ENCODE peak calls at places on chromosome 4, in four cellular contexts. D, L, X and M are unnamed samples.

GRCh38 chr4:25760518-25761157 is 102.2 kb downstream of the SEL1L3 start:
- DNase-seq in L (no peak), D (no peak), X (no peak), M (no peak)

GRCh38 chr4:54714631-54715030 is 56.9 kb downstream of the KIT start:
- DNase-seq in X (no peak), L (no peak), D (no peak), M (no peak)

GRCh38 chr4:106529348-106530033 is 160.9 kb upstream of the GIMD1 start:
- DNase-seq in L (no peak), X (no peak), D (no peak), M (no peak)

GRCh38 chr4:94267037-94267436 is 59.4 kb downstream of the SMARCAD1 start:
- DNase-seq in X (no peak), D (no peak), L (no peak), M (no peak)

GRCh38 chr4:70902577-70903281 is 560 bp downstream of the MOB1B start:
- DNase-seq in L (no peak), X (no peak), D (no peak), M (no peak)

GRCh38 chr4:30948653-30949052 is 228.5 kb downstream of the PCDH7 start:
- DNase-seq in L (no peak), X (no peak), D (no peak), M (no peak)

GRCh38 chr4:36215627-36216026 is 28.7 kb downstream of the ARAP2 start:
- DNase-seq in L (no peak), X (no peak), D (no peak), M (no peak)

GRCh38 chr4:83212041-83212851 is 72.4 kb downstream of the COQ2 start:
- DNase-seq in L (peak), D (no peak), X (no peak), M (no peak)

GRCh38 chr4:83258463-83258862 is 26.1 kb downstream of the COQ2 start:
- DNase-seq in X (no peak), D (no peak), L (no peak), M (no peak)

GRCh38 chr4:153322791-153323190 is 21.7 kb upstream of the MND1 start:
- DNase-seq in X (no peak), D (no peak), L (no peak), M (no peak)

GRCh38 chr4:8291701-8292387 is 22.3 kb downstream of the HTRA3 start:
- DNase-seq in L (no peak), D (no peak), X (no peak), M (no peak)

GRCh38 chr4:35125995-35126712 is 1118.2 kb downstream of the ARAP2 start:
- DNase-seq in L (no peak), X (no peak), D (no peak), M (peak)

GRCh38 chr4:152687974-152688599 is 8.3 kb upstream of the TMEM154 start:
- DNase-seq in L (no peak), D (no peak), X (no peak), M (no peak)

GRCh38 chr4:173269280-173269679 is 64.9 kb downstream of the HMGB2 start:
- DNase-seq in X (no peak), L (no peak), D (no peak), M (no peak)

GRCh38 chr4:2432991-2433530 is 14.3 kb downstream of the CFAP99 start:
- DNase-seq in D (peak), X (no peak), L (no peak), M (no peak)

GRCh38 chr4:172957216-172957615 is 211.4 kb upstream of the GALNT7 start:
- DNase-seq in X (no peak), L (no peak), D (peak), M (no peak)

GRCh38 chr4:44629280-44629866 is 22.1 kb downstream of the YIPF7 start:
- DNase-seq in X (peak), D (peak), L (peak), M (peak)

GRCh38 chr4:27176400-27176799 is 315.8 kb downstream of the STIM2 start:
- DNase-seq in L (no peak), D (peak), X (peak), M (peak)

GRCh38 chr4:35818520-35818919 is 425.8 kb downstream of the ARAP2 start:
- DNase-seq in X (no peak), L (no peak), D (no peak), M (no peak)

GRCh38 chr4:111475001-111475400 is 670.3 kb upstream of the FAM241A start:
- DNase-seq in L (no peak), D (peak), X (peak), M (peak)

GRCh38 chr4:114318309-114318708 is 280.3 kb upstream of the UGT8 start:
- DNase-seq in X (no peak), D (no peak), L (no peak), M (peak)

GRCh38 chr4:31194823-31195222 is 474.7 kb downstream of the PCDH7 start:
- DNase-seq in L (no peak), D (no peak), X (no peak), M (no peak)

GRCh38 chr4:38623260-38623659 is 40.7 kb upstream of the KLF3 start:
- DNase-seq in X (no peak), L (no peak), D (no peak), M (no peak)

GRCh38 chr4:87426865-87427517 is 4.6 kb downstream of the NUDT9 start:
- DNase-seq in D (no peak), X (no peak), L (no peak), M (no peak)

GRCh38 chr4:8099981-8100464 is 58.6 kb downstream of the ABLIM2 start:
- DNase-seq in D (no peak), X (no peak), L (no peak), M (no peak)

GRCh38 chr4:8353912-8354453 is 84.4 kb downstream of the HTRA3 start:
- DNase-seq in X (no peak), L (no peak), D (no peak), M (no peak)

GRCh38 chr4:150264595-150265141 is 186.4 kb downstream of the DCLK2 start:
- DNase-seq in L (no peak), D (no peak), X (no peak), M (peak)

GRCh38 chr4:173052439-173052838 is 116.2 kb upstream of the GALNT7 start:
- DNase-seq in L (no peak), D (no peak), X (no peak), M (no peak)

GRCh38 chr4:6035786-6036185 is 17.6 kb upstream of the C4orf50 start:
- DNase-seq in D (no peak), L (no peak), X (no peak), M (no peak)

GRCh38 chr4:16250665-16251365 is 24.5 kb upstream of the TAPT1 start:
- DNase-seq in L (no peak), X (no peak), D (no peak), M (peak)

GRCh38 chr4:25749150-25749794 is 93.6 kb downstream of the SLC34A2 start:
- DNase-seq in X (no peak), L (no peak), D (no peak), M (no peak)

GRCh38 chr4:154254999-154255398 is 236.6 kb downstream of the DCHS2 start:
- DNase-seq in L (no peak), X (no peak), D (peak), M (no peak)

GRCh38 chr4:184401397-184402171 is 72.8 kb downstream of the IRF2 start:
- DNase-seq in X (peak), D (no peak), L (no peak), M (no peak)

GRCh38 chr4:82905205-82905604 is 4.7 kb downstream of the THAP9 start:
- DNase-seq in L (peak), D (no peak), X (no peak), M (no peak)

GRCh38 chr4:87275311-87275710 is 47.4 kb downstream of the HSD17B13 start:
- DNase-seq in L (no peak), X (no peak), D (no peak), M (no peak)

GRCh38 chr4:16293205-16293860 is 67.1 kb upstream of the TAPT1 start:
- DNase-seq in X (no peak), D (no peak), L (no peak), M (no peak)

GRCh38 chr4:90163872-90164271 is 36.7 kb downstream of the CCSER1 start:
- DNase-seq in L (no peak), D (no peak), X (no peak), M (no peak)

GRCh38 chr4:25299476-25300203 is 12.9 kb upstream of the ZCCHC4 start:
- DNase-seq in L (no peak), D (no peak), X (no peak), M (peak)

GRCh38 chr4:11456441-11456840 is 27.7 kb upstream of the HS3ST1 start:
- DNase-seq in X (no peak), L (no peak), D (no peak), M (no peak)

GRCh38 chr4:164937576-164938270 is 39.7 kb downstream of the TRIM61 start:
- DNase-seq in X (no peak), D (peak), L (peak), M (peak)
- TF ChIP-seq CBX5 in X (no peak), D (no peak), L (no peak), M (no peak)

GRCh38 chr4:129223955-129224354 is 128.0 kb downstream of the C4orf33 start:
- DNase-seq in X (no peak), D (no peak), L (no peak), M (no peak)

GRCh38 chr4:129220254-129220653 is 124.3 kb downstream of the C4orf33 start:
- DNase-seq in X (no peak), L (no peak), D (no peak), M (no peak)

GRCh38 chr4:129218897-129219296 is 122.9 kb downstream of the C4orf33 start:
- DNase-seq in D (no peak), L (no peak), X (no peak), M (no peak)

GRCh38 chr4:129213692-129214091 is 117.7 kb downstream of the C4orf33 start:
- DNase-seq in D (no peak), L (no peak), X (no peak), M (no peak)

DNA sequence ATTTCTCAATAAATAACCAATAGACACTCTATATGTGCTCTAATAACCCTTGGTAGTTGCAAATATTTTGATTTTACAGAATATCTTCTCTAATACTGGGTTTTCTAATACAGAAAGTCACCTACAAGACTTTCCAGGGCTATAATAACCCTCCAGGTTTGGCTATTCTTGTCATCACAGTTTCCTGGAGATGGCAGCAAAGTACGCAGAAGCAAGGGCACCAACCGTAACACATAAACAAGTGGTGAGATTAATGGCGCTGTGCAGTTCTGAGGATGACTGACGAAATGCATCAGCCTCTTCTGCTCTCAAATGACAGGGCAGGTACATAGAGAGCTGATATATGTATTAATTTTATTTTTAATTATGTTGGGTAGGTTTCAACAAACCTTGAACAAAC is 122.4 kb downstream of the C4orf33 start:
- DNase-seq in X (no peak), D (peak), L (no peak), M (no peak)
- TF ChIP-seq HDAC6 in X (no peak), D (no peak), L (no peak), M (no peak)

GRCh38 chr4:80134936-80135701 is 62.1 kb upstream of the ANTXR2 start:
- DNase-seq in L (no peak), D (peak), X (no peak), M (no peak)
- H3K4me2 ChIP-seq in L (no peak), D (peak), X (no peak), M (no peak)

GRCh38 chr4:185645403-185645802 is 110.1 kb upstream of the PDLIM3 start:
- DNase-seq in L (no peak), D (no peak), X (no peak), M (no peak)

GRCh38 chr4:185640809-185641675 is 105.7 kb upstream of the PDLIM3 start:
- DNase-seq in L (peak), X (no peak), D (peak), M (peak)

GRCh38 chr4:185642907-185643306 is 107.6 kb upstream of the PDLIM3 start:
- DNase-seq in X (no peak), D (no peak), L (no peak), M (no peak)

GRCh38 chr4:185648631-185649030 is 113.3 kb upstream of the PDLIM3 start:
- DNase-seq in X (no peak), D (no peak), L (no peak), M (no peak)

DNA sequence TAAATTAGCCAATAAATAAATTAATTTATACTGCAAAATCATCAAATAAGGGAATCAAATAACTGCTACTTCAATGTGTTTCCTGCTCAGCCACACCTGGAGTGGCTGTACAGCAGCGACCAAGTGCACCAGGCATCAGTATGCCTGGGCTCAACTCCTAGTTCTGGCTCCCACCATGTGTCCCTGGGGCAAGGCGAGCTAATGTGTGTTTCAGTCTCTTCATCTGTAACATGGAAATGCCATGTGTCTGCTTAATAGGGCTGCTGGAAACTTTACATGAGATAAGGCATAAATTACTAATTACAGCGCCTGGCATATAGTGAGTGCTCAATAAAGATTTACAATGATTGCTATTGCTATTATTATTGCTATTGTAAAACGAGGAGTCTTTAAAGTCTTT is 109.1 kb upstream of the PDLIM3 start:
- DNase-seq in L (no peak), X (no peak), D (no peak), M (no peak)
- TF ChIP-seq CBX5 in L (no peak), X (no peak), D (no peak), M (no peak)

GRCh38 chr4:121358473-121358872 is 22.3 kb downstream of the QRFPR start:
- DNase-seq in X (no peak), D (no peak), L (no peak), M (no peak)
- TF ChIP-seq HDAC6 in X (no peak), D (no peak), L (no peak), M (no peak)

GRCh38 chr4:186627226-186627865 is 72.0 kb upstream of the MTNR1A start:
- DNase-seq in L (no peak), D (no peak), X (no peak), M (no peak)
- H3K4me2 ChIP-seq in L (no peak), D (no peak), X (no peak), M (no peak)

DNA sequence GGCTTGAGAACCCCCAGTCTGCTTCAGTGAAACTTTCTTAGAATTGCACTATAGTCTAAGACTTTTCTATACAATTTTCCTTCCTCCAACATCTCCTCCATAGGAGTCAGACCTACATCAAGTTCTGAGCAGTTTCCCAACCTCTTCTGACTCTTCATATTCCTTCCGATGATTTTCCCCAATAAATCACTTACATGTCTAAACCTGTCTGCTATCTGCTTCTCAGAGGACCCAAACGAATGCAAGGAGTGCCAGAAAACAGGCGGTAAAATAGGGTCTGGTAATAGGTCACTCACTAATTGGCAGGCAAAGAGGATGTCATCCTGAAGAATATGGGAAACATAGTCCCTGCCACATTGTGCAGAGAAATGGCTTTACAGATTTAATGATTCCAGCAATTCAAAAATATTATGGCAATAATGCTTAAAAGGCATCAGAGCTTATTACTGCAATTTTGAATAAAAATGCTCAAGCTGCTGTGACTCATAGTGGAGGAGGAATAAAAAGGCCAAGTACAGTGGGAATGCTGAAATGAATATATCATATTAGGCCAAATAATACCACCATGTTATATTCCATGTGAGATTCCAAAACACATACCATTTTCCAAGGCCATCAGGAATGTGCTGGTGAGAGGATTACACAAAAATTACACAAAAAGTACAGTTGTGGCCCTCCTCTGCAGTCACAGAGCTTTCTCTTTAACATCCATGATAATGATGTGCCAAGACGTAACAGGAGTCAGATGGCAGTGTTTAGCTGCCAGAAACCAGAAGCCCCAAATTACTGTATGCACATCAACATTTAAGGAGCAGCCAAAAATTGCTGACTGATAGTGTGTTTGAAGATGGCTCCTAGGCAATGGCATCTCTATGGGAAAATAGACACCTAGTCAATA is 153.7 kb downstream of the PCDH18 start:
- DNase-seq in L (no peak), X (no peak), D (no peak), M (no peak)
- TF ChIP-seq CBX5 in L (no peak), X (no peak), D (no peak), M (no peak)

GRCh38 chr4:3867403-3868100 is 101.4 kb downstream of the ADRA2C start:
- DNase-seq in D (no peak), X (no peak), L (no peak), M (no peak)

GRCh38 chr4:3869661-3870566 is 103.7 kb downstream of the ADRA2C start:
- DNase-seq in X (no peak), D (no peak), L (no peak), M (no peak)

GRCh38 chr4:3866813-3867129 is 100.6 kb downstream of the ADRA2C start:
- DNase-seq in D (no peak), L (no peak), X (no peak), M (no peak)

GRCh38 chr4:3868841-3869572 is 102.8 kb downstream of the ADRA2C start:
- DNase-seq in D (no peak), L (no peak), X (no peak), M (no peak)

DNA sequence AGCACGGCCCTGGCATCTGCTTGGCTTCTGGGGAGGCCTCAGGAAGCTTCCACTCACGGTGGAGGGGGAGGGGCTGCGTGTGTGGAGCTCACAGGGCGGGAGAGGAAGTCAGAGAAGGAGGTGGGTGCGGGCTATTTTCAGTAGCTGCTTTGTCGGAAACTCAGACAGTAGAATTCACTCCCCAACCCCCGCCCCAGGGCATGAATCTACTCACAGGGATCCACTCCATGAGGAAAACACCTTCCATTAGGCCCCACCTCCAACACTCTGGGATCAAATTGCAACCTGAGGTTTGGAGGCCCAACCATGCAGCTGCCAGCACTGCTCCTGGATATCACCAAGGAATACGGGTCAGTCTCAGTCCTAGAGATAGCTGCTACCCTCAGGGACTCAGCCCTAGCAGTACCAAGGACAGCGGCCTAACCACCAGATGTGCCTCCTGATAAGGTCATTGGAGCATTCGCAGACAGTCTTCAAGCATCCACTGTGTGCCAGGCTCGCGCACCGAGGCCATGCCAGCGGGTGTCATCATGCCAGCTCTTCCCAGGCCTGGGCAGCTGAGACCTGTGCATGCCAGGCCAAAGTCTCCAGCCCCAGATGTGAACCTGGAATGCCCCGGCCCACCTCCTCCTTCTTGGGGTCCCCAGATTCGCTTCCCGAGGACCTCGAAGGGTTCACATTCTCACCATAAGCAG is 102.1 kb downstream of the ADRA2C start:
- DNase-seq in D (peak), X (no peak), L (no peak), M (no peak)
- TF ChIP-seq HDAC6 in D (no peak), X (no peak), L (no peak), M (no peak)

GRCh38 chr4:81466841-81467671 is 4.7 kb downstream of the RASGEF1B start:
- DNase-seq in D (peak), X (peak), L (peak), M (peak)
- H3K4me2 ChIP-seq in D (no peak), X (no peak), L (no peak), M (no peak)